ENCODE peak calls at places on chromosome 4, in five cellular contexts. L is endothelial cell of umbilical vein; N is CD4-positive, alpha-beta memory T cell; F is pancreas; A is Peyer's patch. Q is an unnamed sample.
A peak's percentile ranks its signal among the peaks of the same experiment; 100 is the strongest.

GRCh38 chr4:10104211-10104990 is 12.2 kb downstream of the WDR1 start:
- DNase-seq in L (no peak), A (no peak), N (no peak), F (no peak), Q (no peak)

GRCh38 chr4:164239976-164240375 is 514.0 kb upstream of the SMIM31 start:
- DNase-seq in N (no peak), F (no peak), L (no peak), A (no peak), Q (no peak)

GRCh38 chr4:40662962-40663604 is 33.4 kb upstream of the RBM47 start:
- DNase-seq in A (no peak), F (no peak), N (no peak), L (peak; percentile 32), Q (no peak)

GRCh38 chr4:55184600-55185523 is 59.5 kb upstream of the KDR start:
- DNase-seq in A (no peak), L (no peak), F (no peak), N (peak; percentile 11), Q (peak; percentile 7)

GRCh38 chr4:151859646-151860045 is 98.8 kb upstream of the GATB start:
- DNase-seq in F (no peak), N (no peak), L (no peak), A (no peak), Q (no peak)

GRCh38 chr4:128371004-128371777 is 83.6 kb upstream of the PGRMC2 start:
- DNase-seq in A (no peak), F (no peak), L (no peak), N (no peak), Q (no peak)

GRCh38 chr4:168560184-168560834 is 63.5 kb downstream of the PALLD start:
- DNase-seq in A (no peak), F (no peak), L (peak; percentile 59), N (no peak), Q (no peak)

GRCh38 chr4:32140636-32141035 is 1420.5 kb downstream of the PCDH7 start:
- DNase-seq in N (no peak), L (peak; percentile 93), F (no peak), A (no peak), Q (no peak)

GRCh38 chr4:121072080-121072835 is at the start of gene NDNF:
- DNase-seq in N (peak; percentile 37), A (no peak), L (peak; percentile 12), F (peak; percentile 22), Q (peak; percentile 33)

GRCh38 chr4:26058537-26058936 is 144.5 kb downstream of the SMIM20 start:
- DNase-seq in L (no peak), A (no peak), F (peak; percentile 84), N (no peak), Q (no peak)

GRCh38 chr4:176036585-176037205 is 28.9 kb upstream of the WDR17 start:
- DNase-seq in N (no peak), L (no peak), F (no peak), A (no peak), Q (no peak)

GRCh38 chr4:4259484-4260100 is 11.6 kb upstream of the TMEM128 start:
- DNase-seq in L (no peak), N (no peak), A (no peak), F (no peak), Q (no peak)

GRCh38 chr4:77095101-77095826 is 19.5 kb upstream of the CCNI start:
- DNase-seq in L (peak; percentile 68), N (peak; percentile 58), F (peak; percentile 72), A (peak; percentile 86), Q (peak; percentile 64)

GRCh38 chr4:184165291-184165690 is 52.4 kb downstream of the ENPP6 start:
- DNase-seq in A (no peak), L (no peak), F (no peak), N (no peak), Q (no peak)

GRCh38 chr4:102500371-102501175 is 586 bp upstream of the NFKB1 start:
- DNase-seq in N (peak; percentile 32), F (peak; percentile 69), A (peak; percentile 49), L (peak; percentile 61), Q (peak; percentile 35)

GRCh38 chr4:165207431-165208321 is at the start of gene KLHL2:
- DNase-seq in N (peak; percentile 66), A (peak; percentile 74), F (peak; percentile 82), L (peak; percentile 80), Q (peak; percentile 81)

GRCh38 chr4:173272987-173273386 is 61.2 kb downstream of the HMGB2 start:
- DNase-seq in A (no peak), N (no peak), L (no peak), F (no peak), Q (no peak)

GRCh38 chr4:33494150-33494549 is 2750.2 kb downstream of the ARAP2 start:
- DNase-seq in A (no peak), N (no peak), F (no peak), L (no peak), Q (no peak)

GRCh38 chr4:71290074-71290473 is 48.7 kb upstream of the SLC4A4 start:
- DNase-seq in N (no peak), L (no peak), F (no peak), A (no peak), Q (no peak)

GRCh38 chr4:16827762-16828724 is 70.4 kb downstream of the LDB2 start:
- DNase-seq in N (no peak), A (no peak), F (no peak), L (peak; percentile 57), Q (no peak)

GRCh38 chr4:8549352-8549931 is 30.8 kb upstream of the GPR78 start:
- DNase-seq in L (no peak), N (no peak), A (no peak), F (no peak), Q (no peak)

GRCh38 chr4:118723369-118723768 is 38.2 kb downstream of the METTL14 start:
- DNase-seq in L (no peak), A (no peak), F (no peak), N (no peak), Q (no peak)

GRCh38 chr4:128521156-128521555 is 233.5 kb upstream of the PGRMC2 start:
- DNase-seq in F (no peak), L (peak; percentile 89), A (no peak), N (no peak), Q (no peak)

GRCh38 chr4:76892001-76892400 is 5.9 kb downstream of the SOWAHB start:
- DNase-seq in F (no peak), N (no peak), L (no peak), A (no peak), Q (no peak)

GRCh38 chr4:74793757-74794340 is 474 bp downstream of the BTC start:
- DNase-seq in A (no peak), F (peak; percentile 88), N (no peak), L (peak; percentile 26), Q (no peak)

GRCh38 chr4:4480205-4480604 is 61.6 kb downstream of the STX18 start:
- DNase-seq in L (no peak), F (no peak), N (no peak), A (no peak), Q (no peak)

GRCh38 chr4:74659576-74660411 is 134.5 kb downstream of the BTC start:
- DNase-seq in N (no peak), A (no peak), F (no peak), L (peak; percentile 98), Q (no peak)

GRCh38 chr4:25457053-25457715 is 80.1 kb downstream of the ANAPC4 start:
- DNase-seq in F (no peak), N (no peak), A (no peak), L (peak; percentile 83), Q (no peak)

GRCh38 chr4:17059192-17059634 is 160.8 kb upstream of the LDB2 start:
- DNase-seq in A (no peak), N (no peak), L (no peak), F (no peak), Q (no peak)

GRCh38 chr4:163492951-163493504 is 1.5 kb upstream of the TMA16 start:
- DNase-seq in N (no peak), A (no peak), F (no peak), L (peak; percentile 9), Q (no peak)

GRCh38 chr4:95599777-95600436 is 51.1 kb upstream of the UNC5C start:
- DNase-seq in L (no peak), F (no peak), A (no peak), N (no peak), Q (no peak)
- H3K4me3 ChIP-seq in L (no peak overlapping the region), F (no peak overlapping the region), A (no peak overlapping the region), N (no peak overlapping the region), Q (no peak overlapping the region)

GRCh38 chr4:88458091-88458740 is 1.3 kb downstream of the HERC5 start:
- DNase-seq in F (no peak), L (no peak), N (no peak), A (no peak), Q (no peak)

GRCh38 chr4:88451205-88451604 is 5.7 kb upstream of the HERC5 start:
- DNase-seq in N (no peak), L (no peak), A (no peak), F (no peak), Q (no peak)

GRCh38 chr4:88457307-88458090 is 580 bp downstream of the HERC5 start:
- DNase-seq in F (peak; percentile 67), N (no peak), A (peak; percentile 31), L (no peak), Q (no peak)

GRCh38 chr4:88452941-88453340 is 4.0 kb upstream of the HERC5 start:
- DNase-seq in N (no peak), L (no peak), A (no peak), F (no peak), Q (no peak)

GRCh38 chr4:88456757-88457306 is at the start of gene HERC5:
- DNase-seq in A (peak; percentile 91), N (peak; percentile 95), L (peak; percentile 97), F (peak; percentile 92), Q (peak; percentile 92)
- H3K27ac ChIP-seq in A (peak within 1 kb of the TSS; percentile 78), N (peak within 1 kb of the TSS; percentile 71), L (no peak within 1 kb of the TSS), F (peak within 1 kb of the TSS; percentile 58), Q (peak within 1 kb of the TSS; percentile 63)

GRCh38 chr4:37627263-37627662 is 58.9 kb downstream of the RELL1 start:
- DNase-seq in F (no peak), L (peak; percentile 26), N (no peak), A (no peak), Q (no peak)
- H3K4me1 ChIP-seq in F (no peaks in the 10 kb centered on the region), L (peaks cover 10% of the 10 kb centered on the region), N (no peaks in the 10 kb centered on the region), A (no peaks in the 10 kb centered on the region), Q (no peaks in the 10 kb centered on the region)

DNA sequence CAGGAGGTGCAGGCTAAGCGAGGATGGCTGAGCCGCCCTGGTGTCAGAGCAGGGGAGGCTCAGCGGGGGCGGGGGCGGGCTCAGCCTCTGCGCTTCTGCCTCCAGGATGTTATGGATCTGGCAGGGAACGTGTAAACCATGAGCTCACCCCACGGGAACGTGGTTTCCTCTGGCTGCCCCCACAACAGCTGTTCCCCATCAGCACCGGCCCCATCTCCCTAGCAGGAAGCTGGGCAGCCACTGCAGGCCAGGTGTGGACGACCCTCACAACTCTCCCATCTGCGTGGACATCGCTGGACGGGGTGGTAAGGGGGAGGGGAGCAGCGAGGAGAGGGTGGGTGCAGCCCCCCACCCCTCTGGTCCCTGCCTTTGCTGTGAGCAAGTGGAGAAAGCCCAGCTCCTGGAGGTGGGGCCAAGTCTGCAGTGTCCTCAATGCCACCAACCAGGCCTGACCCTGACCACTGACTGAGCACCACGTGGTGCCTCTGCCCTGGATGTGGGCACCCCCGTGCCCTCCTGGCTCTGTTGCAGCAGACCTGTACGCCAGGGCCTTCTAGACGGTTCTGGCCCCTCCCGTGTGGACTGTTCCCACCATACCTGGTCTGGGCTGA is 28.1 kb upstream of the SPON2 start:
- DNase-seq in F (peak; percentile 30), A (peak; percentile 61), N (no peak), L (no peak), Q (peak; percentile 34)
- H3K4me3 ChIP-seq in F (peak overlapping the region; percentile 3), A (peak overlapping the region; percentile 50), N (peak overlapping the region; percentile 49), L (no peak overlapping the region), Q (peak overlapping the region; percentile 90)

Q was measured in CD8-positive, alpha-beta T cell.